ENCODE peak calls at places on chromosomes 3 and 15, in five cellular contexts. One of them, this sample, is unnamed.

GRCh38 chr15:25739687-25740121 is 123.4 kb downstream of the ATP10A start:
- DNase-seq in posterior cingulate gyrus: no peak
- DNase-seq in AG20443: peak
- DNase-seq in GM18507: no peak
- DNase-seq in EH: peak
- DNase-seq in this sample: peak

GRCh38 chr3:133075027-133075426 is 36.8 kb downstream of the TMEM108 start:
- DNase-seq in posterior cingulate gyrus: no peak
- DNase-seq in AG20443: no peak
- DNase-seq in GM18507: no peak
- DNase-seq in EH: no peak
- DNase-seq in this sample: no peak

GRCh38 chr3:18888370-18888769 is 259.9 kb upstream of the KCNH8 start:
- DNase-seq in posterior cingulate gyrus: no peak
- DNase-seq in AG20443: no peak
- DNase-seq in GM18507: no peak
- DNase-seq in EH: no peak
- DNase-seq in this sample: no peak

GRCh38 chr3:110198717-110199587 is 861.6 kb upstream of the DPPA4 start:
- DNase-seq in posterior cingulate gyrus: no peak
- DNase-seq in AG20443: no peak
- DNase-seq in GM18507: no peak
- DNase-seq in EH: no peak
- DNase-seq in this sample: no peak

GRCh38 chr3:78912217-78912616 is 855.6 kb downstream of the ROBO1 start:
- DNase-seq in posterior cingulate gyrus: no peak
- DNase-seq in AG20443: no peak
- DNase-seq in GM18507: no peak
- DNase-seq in EH: no peak
- DNase-seq in this sample: no peak

GRCh38 chr3:61637088-61638051 is 76.0 kb downstream of the PTPRG start:
- DNase-seq in posterior cingulate gyrus: no peak
- DNase-seq in AG20443: peak
- DNase-seq in GM18507: peak
- DNase-seq in EH: peak
- DNase-seq in this sample: peak

GRCh38 chr15:34490421-34491193 is 53.0 kb upstream of the GOLGA8A start:
- DNase-seq in posterior cingulate gyrus: no peak
- DNase-seq in AG20443: no peak
- DNase-seq in GM18507: no peak
- DNase-seq in EH: no peak
- DNase-seq in this sample: no peak

GRCh38 chr3:3101660-3102458 is 8.3 kb downstream of the IL5RA start:
- DNase-seq in posterior cingulate gyrus: no peak
- DNase-seq in AG20443: no peak
- DNase-seq in GM18507: no peak
- DNase-seq in EH: no peak
- DNase-seq in this sample: no peak

GRCh38 chr3:4839278-4839677 is 140.0 kb upstream of the BHLHE40 start:
- DNase-seq in posterior cingulate gyrus: no peak
- DNase-seq in AG20443: no peak
- DNase-seq in GM18507: no peak
- DNase-seq in EH: no peak
- DNase-seq in this sample: no peak

GRCh38 chr3:12227833-12228232 is 61.0 kb upstream of the PPARG start:
- DNase-seq in posterior cingulate gyrus: no peak
- DNase-seq in AG20443: peak
- DNase-seq in GM18507: no peak
- DNase-seq in EH: peak
- DNase-seq in this sample: peak

GRCh38 chr3:184186902-184187207 is 856 bp downstream of the ABCF3 start:
- DNase-seq in posterior cingulate gyrus: no peak
- DNase-seq in AG20443: no peak
- DNase-seq in GM18507: no peak
- DNase-seq in EH: no peak
- DNase-seq in this sample: no peak

GRCh38 chr15:51193979-51194378 is 99.3 kb upstream of the TNFAIP8L3 start:
- DNase-seq in posterior cingulate gyrus: no peak
- DNase-seq in AG20443: no peak
- DNase-seq in GM18507: no peak
- DNase-seq in EH: no peak
- DNase-seq in this sample: no peak

GRCh38 chr3:123618076-123618703 is 33.3 kb upstream of the HACD2 start:
- DNase-seq in posterior cingulate gyrus: no peak
- DNase-seq in AG20443: no peak
- DNase-seq in GM18507: no peak
- DNase-seq in EH: no peak
- DNase-seq in this sample: no peak

GRCh38 chr3:125618208-125618607 is 22.9 kb upstream of the OSBPL11 start:
- DNase-seq in posterior cingulate gyrus: no peak
- DNase-seq in AG20443: no peak
- DNase-seq in GM18507: no peak
- DNase-seq in EH: no peak
- DNase-seq in this sample: no peak

GRCh38 chr15:81296673-81297072 is 27.3 kb downstream of the STARD5 start:
- DNase-seq in posterior cingulate gyrus: no peak
- DNase-seq in AG20443: no peak
- DNase-seq in GM18507: peak
- DNase-seq in EH: no peak
- DNase-seq in this sample: no peak

GRCh38 chr15:80779658-80780415 is 667 bp downstream of the CEMIP start:
- DNase-seq in posterior cingulate gyrus: no peak
- DNase-seq in AG20443: peak
- DNase-seq in GM18507: no peak
- DNase-seq in EH: peak
- DNase-seq in this sample: peak

GRCh38 chr3:172673210-172673679 is 37.6 kb downstream of the NCEH1 start:
- DNase-seq in posterior cingulate gyrus: peak
- DNase-seq in AG20443: peak
- DNase-seq in GM18507: no peak
- DNase-seq in EH: peak
- DNase-seq in this sample: peak

GRCh38 chr3:106367496-106367895 is 498.7 kb upstream of the CBLB start:
- DNase-seq in posterior cingulate gyrus: no peak
- DNase-seq in AG20443: no peak
- DNase-seq in GM18507: no peak
- DNase-seq in EH: no peak
- DNase-seq in this sample: no peak

GRCh38 chr15:67879440-67880129 is 39.7 kb upstream of the RNU6-1 start:
- DNase-seq in posterior cingulate gyrus: no peak
- DNase-seq in AG20443: no peak
- DNase-seq in GM18507: no peak
- DNase-seq in EH: no peak
- DNase-seq in this sample: no peak

GRCh38 chr3:29374255-29374654 is 93.4 kb downstream of the RBMS3 start:
- DNase-seq in posterior cingulate gyrus: no peak
- DNase-seq in AG20443: no peak
- DNase-seq in GM18507: no peak
- DNase-seq in EH: no peak
- DNase-seq in this sample: no peak

GRCh38 chr15:44137750-44138149 is 57.3 kb downstream of the FRMD5 start:
- DNase-seq in posterior cingulate gyrus: no peak
- DNase-seq in AG20443: peak
- DNase-seq in GM18507: no peak
- DNase-seq in EH: peak
- DNase-seq in this sample: peak

GRCh38 chr3:58608648-58609047 is 31.5 kb upstream of the FAM107A start:
- DNase-seq in posterior cingulate gyrus: no peak
- DNase-seq in AG20443: no peak
- DNase-seq in GM18507: no peak
- DNase-seq in EH: no peak
- DNase-seq in this sample: peak

GRCh38 chr3:123318374-123318773 is 116.6 kb downstream of the SEC22A start:
- DNase-seq in posterior cingulate gyrus: no peak
- DNase-seq in AG20443: no peak
- DNase-seq in GM18507: no peak
- DNase-seq in EH: no peak
- DNase-seq in this sample: no peak

GRCh38 chr15:98799461-98799971 is 151.2 kb downstream of the IGF1R start:
- DNase-seq in posterior cingulate gyrus: no peak
- DNase-seq in AG20443: no peak
- DNase-seq in GM18507: no peak
- DNase-seq in EH: no peak
- DNase-seq in this sample: no peak

GRCh38 chr15:81483496-81483895 is 109.5 kb upstream of the TMC3 start:
- DNase-seq in posterior cingulate gyrus: no peak
- DNase-seq in AG20443: no peak
- DNase-seq in GM18507: no peak
- DNase-seq in EH: no peak
- DNase-seq in this sample: no peak

GRCh38 chr3:50664959-50665602 is 9.6 kb upstream of the DOCK3 start:
- DNase-seq in posterior cingulate gyrus: no peak
- DNase-seq in AG20443: no peak
- DNase-seq in GM18507: no peak
- DNase-seq in EH: no peak
- DNase-seq in this sample: no peak

This sample was measured in M059J.